ENCODE peak calls at places on chromosomes 5 and 9, in nine cellular contexts. T is mammary epithelial cell, Y is GM23338, U is H9, W is A549, M is OCI-LY7, A is keratinocyte, Q is HCT116, N is astrocyte. G is an unnamed sample.

GRCh38 chr9:131500939-131501541 is 1.7 kb upstream of the POMT1 start:
- DNase-seq in T (peak; percentile 90), Y (no peak), U (no peak), W (no peak), M (no peak), A (peak; percentile 69), Q (no peak), N (peak; percentile 58), G (no peak)

GRCh38 chr5:149041242-149041641 is 21.6 kb downstream of the SH3TC2 start:
- DNase-seq in T (no peak), Y (no peak), U (no peak), W (no peak), M (no peak), A (no peak), Q (no peak), N (no peak), G (peak; percentile 38)

GRCh38 chr5:1658665-1659064 is 134.9 kb upstream of the LPCAT1 start:
- DNase-seq in T (no peak), Y (no peak), U (no peak), W (no peak), M (no peak), A (no peak), Q (no peak), N (no peak), G (no peak)

GRCh38 chr5:93307557-93307956 is 273.5 kb downstream of the NR2F1-AS1 start:
- DNase-seq in T (peak; percentile 90), Y (no peak), U (no peak), W (no peak), M (no peak), A (no peak), Q (no peak), N (peak; percentile 77), G (no peak)

GRCh38 chr9:125794708-125795107 is 47.5 kb downstream of the PBX3 start:
- DNase-seq in T (no peak), Y (no peak), U (no peak), W (no peak), M (no peak), A (no peak), Q (no peak), N (no peak), G (no peak)

GRCh38 chr5:151048526-151048925 is 28.1 kb downstream of the GPX3 start:
- DNase-seq in T (no peak), Y (peak; percentile 69), U (peak; percentile 38), W (no peak), M (no peak), A (no peak), Q (no peak), N (no peak), G (peak; percentile 35)

GRCh38 chr5:128213833-128214232 is 130.3 kb downstream of the SLC12A2 start:
- DNase-seq in T (no peak), Y (no peak), U (no peak), W (no peak), M (no peak), A (no peak), Q (no peak), N (no peak), G (no peak)

GRCh38 chr9:134951461-134951860 is 33.7 kb upstream of the FCN1 start:
- DNase-seq in T (no peak), Y (no peak), U (no peak), W (no peak), M (no peak), A (no peak), Q (no peak), N (no peak), G (no peak)

GRCh38 chr9:2285411-2285810 is 270.3 kb downstream of the SMARCA2 start:
- DNase-seq in T (peak; percentile 51), Y (no peak), U (no peak), W (no peak), M (no peak), A (peak; percentile 17), Q (no peak), N (no peak), G (no peak)

GRCh38 chr9:108149346-108149745 is 659.8 kb upstream of the KLF4 start:
- DNase-seq in T (no peak), Y (no peak), U (no peak), W (no peak), M (no peak), A (no peak), Q (no peak), N (no peak), G (no peak)

GRCh38 chr5:103587185-103587748 is 24.7 kb upstream of the NUDT12 start:
- DNase-seq in T (peak; percentile 6), Y (peak; percentile 47), U (no peak), W (no peak), M (no peak), A (no peak), Q (no peak), N (peak; percentile 36), G (peak; percentile 11)

GRCh38 chr5:14615365-14615764 is 33.8 kb downstream of the OTULINL start:
- DNase-seq in T (no peak), Y (no peak), U (no peak), W (no peak), M (no peak), A (no peak), Q (no peak), N (no peak), G (no peak)

GRCh38 chr5:177357459-177358332 is at the start of gene RGS14:
- DNase-seq in T (peak; percentile 72), Y (no peak), U (no peak), W (no peak), M (peak; percentile 90), A (no peak), Q (no peak), N (peak; percentile 55), G (no peak)

GRCh38 chr5:178271726-178272479 is 39.3 kb upstream of the PHYKPL start:
- DNase-seq in T (no peak), Y (no peak), U (no peak), W (no peak), M (no peak), A (no peak), Q (no peak), N (no peak), G (no peak)

GRCh38 chr5:80916661-80917060 is 43.5 kb upstream of the RASGRF2 start:
- DNase-seq in T (no peak), Y (no peak), U (no peak), W (no peak), M (no peak), A (no peak), Q (no peak), N (no peak), G (no peak)

GRCh38 chr5:136153581-136154236 is 21.1 kb downstream of the SMAD5 start:
- DNase-seq in T (no peak), Y (no peak), U (no peak), W (no peak), M (no peak), A (no peak), Q (no peak), N (no peak), G (no peak)

GRCh38 chr5:87394407-87394806 is 18.3 kb downstream of the CCNH start:
- DNase-seq in T (peak; percentile 8), Y (no peak), U (no peak), W (no peak), M (no peak), A (no peak), Q (no peak), N (peak; percentile 68), G (no peak)

GRCh38 chr5:132776077-132776931 is 735 bp downstream of the SEPTIN8 start:
- DNase-seq in T (peak; percentile 14), Y (peak; percentile 54), U (peak; percentile 41), W (peak; percentile 48), M (no peak), A (no peak), Q (no peak), N (peak; percentile 25), G (peak; percentile 62)
- H3K27ac ChIP-seq in T (peak overlapping the region; percentile 0), Y (no peak overlapping the region), U (no peak overlapping the region), W (peak overlapping the region; percentile 98), M (no peak overlapping the region), A (no peak overlapping the region), Q (peak overlapping the region; percentile 55), N (no peak overlapping the region), G (no peak overlapping the region)

GRCh38 chr9:15849871-15850270 is 297.0 kb downstream of the CCDC171 start:
- DNase-seq in T (no peak), Y (no peak), U (no peak), W (no peak), M (no peak), A (no peak), Q (no peak), N (no peak), G (no peak)

GRCh38 chr9:15851766-15852165 is 298.9 kb downstream of the CCDC171 start:
- DNase-seq in T (no peak), Y (no peak), U (no peak), W (no peak), M (no peak), A (no peak), Q (no peak), N (no peak), G (no peak)

DNA sequence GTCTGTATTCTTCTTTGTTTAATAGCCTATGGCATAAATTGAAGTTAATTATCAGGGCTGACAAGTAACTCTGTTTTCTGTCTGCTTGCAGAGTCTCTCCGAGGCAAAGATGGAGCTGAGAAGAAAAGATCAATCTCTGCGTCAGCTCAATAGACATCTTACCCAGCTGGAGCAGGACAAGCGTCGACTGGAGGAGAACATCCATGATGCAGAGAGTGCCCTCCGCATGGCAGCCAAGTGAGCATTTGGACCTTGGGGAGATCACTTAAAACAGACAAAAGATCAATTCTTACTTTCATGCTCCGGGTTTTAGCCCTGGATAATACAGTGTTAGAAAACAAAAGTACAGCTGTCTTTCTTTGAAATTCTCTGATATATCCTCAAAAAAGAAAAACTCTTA is 293.8 kb downstream of the CCDC171 start:
- DNase-seq in T (no peak), Y (no peak), U (no peak), W (no peak), M (no peak), A (no peak), Q (no peak), N (no peak), G (peak; percentile 40)
- TF ChIP-seq CTCF in T (no peak), Y (no peak), U (no peak), W (no peak), M (no peak), A (no peak), Q (no peak), N (no peak), G (no peak)

DNA sequence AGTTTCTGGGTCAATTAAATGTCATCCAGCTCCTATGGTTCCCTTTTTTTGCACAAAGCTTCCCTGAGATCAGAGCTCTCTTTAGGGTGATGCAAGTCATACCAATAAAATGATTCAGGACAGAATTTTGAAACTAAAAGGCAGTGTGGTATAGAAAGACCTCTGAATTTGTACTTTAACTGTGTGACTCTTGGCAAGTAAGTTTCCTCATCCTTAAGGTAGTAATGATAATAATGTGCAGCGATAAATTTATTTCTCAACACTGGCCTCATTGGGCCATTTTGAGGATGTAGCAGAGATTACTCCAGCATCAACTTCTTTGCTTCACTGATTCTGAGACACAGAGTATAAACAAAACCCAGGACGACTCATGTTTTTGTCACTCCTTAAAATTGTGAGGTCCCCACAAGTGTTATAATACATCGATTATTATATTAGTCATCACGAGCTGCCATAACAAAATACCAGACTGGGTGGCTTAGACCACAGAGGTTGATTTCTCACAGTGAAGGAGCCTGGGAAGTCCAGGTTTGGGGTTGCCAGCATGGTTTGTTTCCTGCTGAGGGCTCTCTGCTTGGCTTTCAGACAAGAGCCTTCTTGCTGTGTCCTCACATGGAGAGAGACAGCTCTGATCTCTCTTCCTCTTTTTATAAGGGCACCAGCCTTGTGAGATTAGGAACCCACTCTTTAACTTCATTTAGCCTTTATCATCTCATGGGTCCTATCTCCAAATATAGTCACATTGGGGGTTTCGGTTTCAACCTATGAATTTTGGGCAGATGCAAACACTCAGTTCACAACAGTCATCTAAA is 293.0 kb downstream of the ZNF608 start:
- DNase-seq in T (peak; percentile 78), Y (no peak), U (no peak), W (no peak), M (peak; percentile 91), A (no peak), Q (peak; percentile 15), N (peak; percentile 90), G (no peak)
- H3K4me2 ChIP-seq in T (no peak overlapping the region), Y (no peak overlapping the region), U (no peak overlapping the region), W (no peak overlapping the region), M (peak overlapping the region; percentile 60), A (no peak overlapping the region), Q (no peak overlapping the region), N (peak overlapping the region; percentile 58), G (no peak overlapping the region)

GRCh38 chr9:129930743-129931142 is 95.5 kb downstream of the USP20 start:
- DNase-seq in T (no peak), Y (no peak), U (no peak), W (no peak), M (no peak), A (no peak), Q (no peak), N (no peak), G (no peak)
- H3K27ac ChIP-seq in T (no peak overlapping the region), Y (no peak overlapping the region), U (no peak overlapping the region), W (no peak overlapping the region), M (no peak overlapping the region), A (no peak overlapping the region), Q (no peak overlapping the region), N (no peak overlapping the region), G (no peak overlapping the region)